ENCODE peak calls at places on chromosomes 6 and 20, in seven cellular contexts. One of them, this sample, is unnamed.

GRCh38 chr6:109916759-109917158 is 61.4 kb upstream of the GPR6 start:
- DNase-seq in colonic mucosa: no peak
- DNase-seq in choroid plexus epithelial cell: no peak
- DNase-seq in naive thymus-derived CD4-positive, alpha-beta T cell: no peak
- DNase-seq in breast epithelium: no peak
- DNase-seq in lung: no peak
- DNase-seq in fibroblast of pulmonary artery: no peak
- DNase-seq in this sample: no peak

GRCh38 chr6:124955108-124955851 is 7.0 kb upstream of the RNF217 start:
- DNase-seq in colonic mucosa: no peak
- DNase-seq in choroid plexus epithelial cell: peak
- DNase-seq in naive thymus-derived CD4-positive, alpha-beta T cell: no peak
- DNase-seq in breast epithelium: no peak
- DNase-seq in lung: no peak
- DNase-seq in fibroblast of pulmonary artery: peak
- DNase-seq in this sample: no peak

GRCh38 chr6:160048471-160048870 is 73.1 kb upstream of the SLC22A1 start:
- DNase-seq in colonic mucosa: no peak
- DNase-seq in choroid plexus epithelial cell: no peak
- DNase-seq in naive thymus-derived CD4-positive, alpha-beta T cell: no peak
- DNase-seq in breast epithelium: no peak
- DNase-seq in lung: no peak
- DNase-seq in fibroblast of pulmonary artery: no peak
- DNase-seq in this sample: no peak

GRCh38 chr6:45599053-45599452 is 221.3 kb upstream of the SUPT3H start:
- DNase-seq in colonic mucosa: no peak
- DNase-seq in choroid plexus epithelial cell: peak
- DNase-seq in naive thymus-derived CD4-positive, alpha-beta T cell: no peak
- DNase-seq in breast epithelium: no peak
- DNase-seq in lung: no peak
- DNase-seq in fibroblast of pulmonary artery: peak
- DNase-seq in this sample: no peak

GRCh38 chr6:38708483-38708882 is 5.5 kb upstream of the GLO1 start:
- DNase-seq in colonic mucosa: no peak
- DNase-seq in choroid plexus epithelial cell: peak
- DNase-seq in naive thymus-derived CD4-positive, alpha-beta T cell: no peak
- DNase-seq in breast epithelium: no peak
- DNase-seq in lung: no peak
- DNase-seq in fibroblast of pulmonary artery: no peak
- DNase-seq in this sample: no peak

GRCh38 chr6:158633127-158633526 is 11.4 kb downstream of the DYNLT1 start:
- DNase-seq in colonic mucosa: peak
- DNase-seq in choroid plexus epithelial cell: no peak
- DNase-seq in naive thymus-derived CD4-positive, alpha-beta T cell: no peak
- DNase-seq in breast epithelium: no peak
- DNase-seq in lung: no peak
- DNase-seq in fibroblast of pulmonary artery: no peak
- DNase-seq in this sample: no peak

GRCh38 chr20:20690676-20691476 is 21.6 kb downstream of the RALGAPA2 start:
- DNase-seq in colonic mucosa: no peak
- DNase-seq in choroid plexus epithelial cell: no peak
- DNase-seq in naive thymus-derived CD4-positive, alpha-beta T cell: no peak
- DNase-seq in breast epithelium: no peak
- DNase-seq in lung: no peak
- DNase-seq in fibroblast of pulmonary artery: no peak
- DNase-seq in this sample: no peak

GRCh38 chr6:146041282-146041681 is 12.4 kb downstream of the GRM1 start:
- DNase-seq in colonic mucosa: no peak
- DNase-seq in choroid plexus epithelial cell: peak
- DNase-seq in naive thymus-derived CD4-positive, alpha-beta T cell: no peak
- DNase-seq in breast epithelium: no peak
- DNase-seq in lung: no peak
- DNase-seq in fibroblast of pulmonary artery: peak
- DNase-seq in this sample: no peak

GRCh38 chr6:116616757-116617093 is 446 bp downstream of the RSPH4A start:
- DNase-seq in colonic mucosa: no peak
- DNase-seq in choroid plexus epithelial cell: no peak
- DNase-seq in naive thymus-derived CD4-positive, alpha-beta T cell: no peak
- DNase-seq in breast epithelium: no peak
- DNase-seq in lung: no peak
- DNase-seq in fibroblast of pulmonary artery: no peak
- DNase-seq in this sample: no peak

DNA sequence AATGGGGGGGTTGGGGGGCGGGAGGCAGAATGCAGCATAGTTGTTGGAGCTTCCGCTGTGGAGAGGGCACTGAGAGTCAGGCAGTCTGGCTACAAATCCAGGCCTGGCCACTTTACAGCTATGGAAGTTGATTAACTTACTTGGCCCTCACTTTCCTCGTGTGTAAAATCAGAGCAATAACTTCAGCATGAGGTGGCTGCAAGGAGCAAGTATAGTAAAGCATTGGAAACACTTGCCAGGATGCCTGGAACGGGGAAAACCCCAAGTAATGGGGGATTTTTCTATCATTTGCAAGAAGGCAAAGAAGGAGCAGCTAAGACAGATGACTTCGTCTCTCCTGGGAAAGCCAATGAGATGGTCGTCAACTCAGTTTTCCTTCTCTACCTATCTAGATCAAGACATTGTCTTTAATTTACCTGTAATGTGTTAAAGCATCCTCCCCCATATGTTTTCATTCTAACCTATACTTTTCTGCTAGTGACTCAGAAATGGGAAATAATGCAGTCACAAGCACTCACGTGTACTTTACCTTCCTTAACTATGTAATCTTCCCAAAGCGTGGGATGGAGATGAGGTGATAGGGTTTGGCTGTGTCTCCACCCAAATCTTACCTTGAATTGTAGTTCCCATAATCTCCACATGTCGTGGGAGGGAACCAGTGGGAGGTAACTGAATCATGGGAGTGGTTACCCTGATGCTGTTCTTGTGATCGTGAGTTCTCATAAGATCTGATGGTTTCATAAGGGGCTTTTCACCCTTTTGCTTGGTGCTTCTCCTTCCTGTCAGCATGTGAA is 35.6 kb downstream of the AGPAT4 start:
- DNase-seq in colonic mucosa: no peak
- DNase-seq in choroid plexus epithelial cell: no peak
- DNase-seq in naive thymus-derived CD4-positive, alpha-beta T cell: no peak
- DNase-seq in breast epithelium: no peak
- DNase-seq in lung: no peak
- DNase-seq in fibroblast of pulmonary artery: peak
- DNase-seq in this sample: no peak
- H3K4me3 ChIP-seq in colonic mucosa: no peak
- H3K4me3 ChIP-seq in choroid plexus epithelial cell: no peak
- H3K4me3 ChIP-seq in naive thymus-derived CD4-positive, alpha-beta T cell: no peak
- H3K4me3 ChIP-seq in breast epithelium: no peak
- H3K4me3 ChIP-seq in lung: no peak
- H3K4me3 ChIP-seq in fibroblast of pulmonary artery: no peak
- H3K4me3 ChIP-seq in this sample: no peak

DNA sequence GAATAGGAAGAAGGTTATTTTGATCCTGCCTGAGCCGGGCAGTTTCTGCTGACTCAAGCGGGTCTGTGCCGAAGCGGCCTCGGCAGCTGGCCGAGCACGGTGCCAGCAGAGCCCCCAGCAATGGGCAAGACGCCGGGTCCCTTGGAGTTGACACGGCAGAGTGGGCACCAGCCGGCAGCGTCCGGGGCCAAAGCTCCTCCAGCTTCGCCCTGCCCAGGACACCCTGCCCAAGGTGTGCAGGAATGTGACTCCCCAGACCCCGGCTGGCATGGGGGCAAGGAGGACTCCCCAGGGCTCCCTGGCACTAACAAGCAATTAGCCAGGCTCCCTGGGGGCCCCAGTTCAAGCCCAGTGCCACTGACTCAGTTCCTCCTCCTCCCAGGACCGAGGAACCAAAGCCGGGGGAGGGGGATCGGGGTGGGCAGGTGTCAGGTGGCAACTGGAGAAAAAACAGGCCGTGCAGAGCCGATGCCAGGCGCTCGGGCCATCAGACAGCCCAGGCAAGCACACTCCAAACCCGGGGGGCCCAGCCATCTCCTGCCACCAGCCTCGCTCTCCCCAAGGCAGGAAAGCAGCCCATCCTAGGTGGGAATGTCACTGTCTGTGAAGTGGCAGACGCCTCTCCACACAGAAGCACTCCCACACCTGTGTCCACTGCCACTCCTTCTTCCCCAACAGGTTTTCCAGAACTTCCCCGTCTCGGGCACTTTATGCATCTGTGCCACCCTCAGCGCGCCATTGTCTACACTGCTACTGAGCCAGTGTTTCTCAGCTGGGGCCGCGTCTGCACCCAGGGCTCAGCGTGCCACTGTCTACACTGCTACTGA is 41.2 kb upstream of the ZBP1 start:
- DNase-seq in colonic mucosa: peak
- DNase-seq in choroid plexus epithelial cell: no peak
- DNase-seq in naive thymus-derived CD4-positive, alpha-beta T cell: no peak
- DNase-seq in breast epithelium: peak
- DNase-seq in lung: no peak
- DNase-seq in fibroblast of pulmonary artery: no peak
- DNase-seq in this sample: no peak
- H3K4me3 ChIP-seq in colonic mucosa: no peak
- H3K4me3 ChIP-seq in choroid plexus epithelial cell: no peak
- H3K4me3 ChIP-seq in naive thymus-derived CD4-positive, alpha-beta T cell: no peak
- H3K4me3 ChIP-seq in breast epithelium: no peak
- H3K4me3 ChIP-seq in lung: no peak
- H3K4me3 ChIP-seq in fibroblast of pulmonary artery: no peak
- H3K4me3 ChIP-seq in this sample: no peak

GRCh38 chr6:2780109-2780730 is 15.0 kb downstream of the WRNIP1 start:
- DNase-seq in colonic mucosa: no peak
- DNase-seq in choroid plexus epithelial cell: no peak
- DNase-seq in naive thymus-derived CD4-positive, alpha-beta T cell: no peak
- DNase-seq in breast epithelium: no peak
- DNase-seq in lung: no peak
- DNase-seq in fibroblast of pulmonary artery: no peak
- DNase-seq in this sample: no peak

GRCh38 chr6:2782356-2782708 is 17.1 kb downstream of the WRNIP1 start:
- DNase-seq in colonic mucosa: no peak
- DNase-seq in choroid plexus epithelial cell: no peak
- DNase-seq in naive thymus-derived CD4-positive, alpha-beta T cell: no peak
- DNase-seq in breast epithelium: no peak
- DNase-seq in lung: no peak
- DNase-seq in fibroblast of pulmonary artery: no peak
- DNase-seq in this sample: no peak

GRCh38 chr6:2782825-2783187 is 17.6 kb downstream of the WRNIP1 start:
- DNase-seq in colonic mucosa: no peak
- DNase-seq in choroid plexus epithelial cell: no peak
- DNase-seq in naive thymus-derived CD4-positive, alpha-beta T cell: no peak
- DNase-seq in breast epithelium: no peak
- DNase-seq in lung: no peak
- DNase-seq in fibroblast of pulmonary artery: no peak
- DNase-seq in this sample: no peak

GRCh38 chr6:2783188-2783957 is 18.2 kb downstream of the WRNIP1 start:
- DNase-seq in colonic mucosa: peak
- DNase-seq in choroid plexus epithelial cell: peak
- DNase-seq in naive thymus-derived CD4-positive, alpha-beta T cell: no peak
- DNase-seq in breast epithelium: no peak
- DNase-seq in lung: no peak
- DNase-seq in fibroblast of pulmonary artery: no peak
- DNase-seq in this sample: no peak

DNA sequence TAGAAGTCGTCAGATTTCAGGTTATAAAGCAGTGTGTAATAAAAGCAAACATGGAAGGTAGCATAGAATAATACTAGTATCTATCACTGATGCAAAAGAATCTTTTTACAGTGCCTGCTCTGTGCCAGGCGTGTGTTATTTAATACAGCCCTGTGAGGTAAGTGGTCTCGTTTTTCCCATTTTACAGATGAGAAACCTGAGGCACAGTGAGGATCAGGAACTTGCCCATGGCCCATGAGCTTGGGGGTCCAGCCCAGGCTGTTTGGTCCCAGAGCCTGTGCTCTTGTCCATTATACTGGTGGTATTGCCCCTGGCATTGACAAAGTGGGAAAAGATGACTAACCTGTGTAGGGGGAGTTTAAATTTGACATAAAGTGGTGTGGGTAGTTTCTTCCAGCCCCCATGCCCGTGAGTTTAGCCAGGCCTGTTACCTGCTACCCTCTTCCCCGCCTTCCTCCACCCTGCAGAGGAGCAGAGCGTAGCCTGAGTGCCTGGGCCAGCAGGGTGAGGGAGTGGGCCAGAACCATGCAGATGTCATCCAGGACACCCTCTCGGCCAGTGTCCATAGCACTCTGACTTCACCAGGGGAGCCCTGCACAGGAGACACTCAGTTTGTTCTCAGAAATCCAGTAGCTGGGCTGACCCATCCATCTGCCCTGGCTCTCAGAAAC is 16.6 kb downstream of the WRNIP1 start:
- DNase-seq in colonic mucosa: no peak
- DNase-seq in choroid plexus epithelial cell: no peak
- DNase-seq in naive thymus-derived CD4-positive, alpha-beta T cell: no peak
- DNase-seq in breast epithelium: no peak
- DNase-seq in lung: no peak
- DNase-seq in fibroblast of pulmonary artery: no peak
- DNase-seq in this sample: no peak
- H3K4me3 ChIP-seq in colonic mucosa: no peak
- H3K4me3 ChIP-seq in choroid plexus epithelial cell: no peak
- H3K4me3 ChIP-seq in naive thymus-derived CD4-positive, alpha-beta T cell: no peak
- H3K4me3 ChIP-seq in breast epithelium: no peak
- H3K4me3 ChIP-seq in lung: no peak
- H3K4me3 ChIP-seq in fibroblast of pulmonary artery: no peak
- H3K4me3 ChIP-seq in this sample: no peak

DNA sequence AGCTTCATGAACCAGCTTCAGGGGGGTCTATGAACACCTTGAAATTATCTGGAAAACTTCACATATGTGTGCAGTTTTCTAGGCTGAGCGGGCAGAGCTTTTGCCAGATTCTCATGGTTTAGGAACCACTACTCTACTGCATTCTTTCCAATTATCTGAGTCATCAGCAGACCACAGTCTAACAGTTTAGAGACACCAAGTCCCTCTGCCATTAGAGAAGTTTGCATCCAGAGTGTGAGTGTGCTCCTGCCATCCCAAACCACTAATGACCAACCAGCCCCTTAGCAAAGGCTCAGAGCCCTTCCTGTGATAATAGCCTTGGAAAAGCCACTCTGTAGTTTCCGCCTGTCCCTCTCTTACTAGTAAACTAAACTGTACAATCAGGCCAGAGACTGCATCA is 96.8 kb downstream of the PHACTR1 start:
- DNase-seq in colonic mucosa: no peak
- DNase-seq in choroid plexus epithelial cell: no peak
- DNase-seq in naive thymus-derived CD4-positive, alpha-beta T cell: no peak
- DNase-seq in breast epithelium: no peak
- DNase-seq in lung: no peak
- DNase-seq in fibroblast of pulmonary artery: no peak
- DNase-seq in this sample: no peak
- H3K4me3 ChIP-seq in colonic mucosa: no peak
- H3K4me3 ChIP-seq in choroid plexus epithelial cell: no peak
- H3K4me3 ChIP-seq in naive thymus-derived CD4-positive, alpha-beta T cell: no peak
- H3K4me3 ChIP-seq in breast epithelium: no peak
- H3K4me3 ChIP-seq in lung: no peak
- H3K4me3 ChIP-seq in fibroblast of pulmonary artery: no peak
- H3K4me3 ChIP-seq in this sample: no peak

This sample was measured in PC-9.